ENCODE peak calls at places on chromosome 9, in ten cellular contexts. X is Caco-2, Q is astrocyte, U is ovary, O is bronchial epithelial cell, Z is heart right ventricle, E is GM06990, I is spleen, D is PC-9, R is brain microvascular endothelial cell. M is an unnamed sample.
A peak's percentile ranks its signal among the peaks of the same experiment; 100 is the strongest.

GRCh38 chr9:22508790-22509189 is 62.2 kb downstream of the DMRTA1 start:
- DNase-seq in X (no peak), Q (no peak), U (no peak), O (no peak), Z (no peak), E (no peak), I (no peak), D (no peak), R (no peak), M (no peak)

GRCh38 chr9:129482521-129483466 is 138.1 kb downstream of the C9orf50 start:
- DNase-seq in X (peak; percentile 84), Q (peak; percentile 77), U (peak; percentile 96), O (peak; percentile 52), Z (peak; percentile 84), E (no peak), I (peak; percentile 88), D (peak; percentile 69), R (peak; percentile 78), M (no peak)

GRCh38 chr9:123327697-123328100 is 28.3 kb upstream of the CRB2 start:
- DNase-seq in X (peak; percentile 56), Q (no peak), U (no peak), O (peak; percentile 83), Z (no peak), E (no peak), I (no peak), D (peak; percentile 95), R (no peak), M (no peak)

GRCh38 chr9:77392328-77392727 is 215.0 kb downstream of the VPS13A start:
- DNase-seq in X (no peak), Q (no peak), U (no peak), O (no peak), Z (no peak), E (no peak), I (no peak), D (no peak), R (no peak), M (no peak)

GRCh38 chr9:102728946-102729345 is 266.2 kb upstream of the CYLC2 start:
- DNase-seq in X (peak; percentile 17), Q (no peak), U (no peak), O (no peak), Z (no peak), E (no peak), I (peak; percentile 13), D (no peak), R (no peak), M (no peak)

GRCh38 chr9:111895996-111896941 is at the start of gene UGCG:
- DNase-seq in X (peak; percentile 94), Q (peak; percentile 79), U (peak; percentile 85), O (peak; percentile 75), Z (peak; percentile 92), E (peak; percentile 96), I (peak; percentile 98), D (peak; percentile 68), R (peak; percentile 81), M (peak; percentile 55)

GRCh38 chr9:117460743-117461142 is 45.9 kb upstream of the ASTN2 start:
- DNase-seq in X (no peak), Q (no peak), U (no peak), O (no peak), Z (no peak), E (no peak), I (no peak), D (no peak), R (no peak), M (no peak)

GRCh38 chr9:13942695-13943094 is 371.2 kb downstream of the NFIB start:
- DNase-seq in X (no peak), Q (peak; percentile 100), U (peak; percentile 41), O (peak; percentile 100), Z (no peak), E (no peak), I (no peak), D (peak; percentile 74), R (peak; percentile 99), M (peak; percentile 79)

GRCh38 chr9:96209407-96210031 is 92.5 kb downstream of the HSD17B3 start:
- DNase-seq in X (no peak), Q (peak; percentile 42), U (peak; percentile 45), O (peak; percentile 62), Z (no peak), E (no peak), I (no peak), D (no peak), R (peak; percentile 15), M (no peak)

GRCh38 chr9:82467478-82467877 is 478.9 kb downstream of the SPATA31D1 start:
- DNase-seq in X (no peak), Q (no peak), U (no peak), O (no peak), Z (no peak), E (no peak), I (no peak), D (no peak), R (no peak), M (no peak)

GRCh38 chr9:134420974-134421432 is 94.7 kb downstream of the RXRA start:
- DNase-seq in X (no peak), Q (no peak), U (peak; percentile 44), O (no peak), Z (no peak), E (no peak), I (no peak), D (no peak), R (no peak), M (no peak)

GRCh38 chr9:77996696-77997095 is 34.9 kb downstream of the GNAQ start:
- DNase-seq in X (no peak), Q (no peak), U (no peak), O (no peak), Z (no peak), E (no peak), I (no peak), D (no peak), R (no peak), M (no peak)

GRCh38 chr9:79257215-79257614 is 314.6 kb upstream of the TLE4 start:
- DNase-seq in X (no peak), Q (no peak), U (no peak), O (no peak), Z (no peak), E (no peak), I (no peak), D (no peak), R (no peak), M (no peak)

GRCh38 chr9:111118256-111118950 is 80.1 kb upstream of the LPAR1 start:
- DNase-seq in X (no peak), Q (peak; percentile 68), U (no peak), O (no peak), Z (no peak), E (no peak), I (no peak), D (no peak), R (peak; percentile 56), M (peak; percentile 39)

GRCh38 chr9:129069825-129070473 is 11.0 kb upstream of the DOLPP1 start:
- DNase-seq in X (no peak), Q (no peak), U (no peak), O (no peak), Z (no peak), E (no peak), I (no peak), D (peak; percentile 23), R (no peak), M (no peak)

GRCh38 chr9:97848237-97848581 is 4.8 kb upstream of the FOXE1 start:
- DNase-seq in X (no peak), Q (no peak), U (no peak), O (no peak), Z (no peak), E (no peak), I (no peak), D (no peak), R (no peak), M (no peak)
- H3K27me3 ChIP-seq in X (no peaks in the 10 kb centered on the region), Q (peaks cover 71% of the 10 kb centered on the region), U (peaks cover 2% of the 10 kb centered on the region), O (peaks cover 50% of the 10 kb centered on the region), Z (peaks cover 100% of the 10 kb centered on the region), E (peaks cover 8% of the 10 kb centered on the region), I (peaks cover 90% of the 10 kb centered on the region), D (no peaks in the 10 kb centered on the region), R (peaks cover 72% of the 10 kb centered on the region), M (peaks cover 71% of the 10 kb centered on the region)

GRCh38 chr9:32382582-32383320 is 1.7 kb upstream of the ACO1 start:
- DNase-seq in X (no peak), Q (no peak), U (no peak), O (no peak), Z (no peak), E (no peak), I (no peak), D (no peak), R (no peak), M (no peak)

GRCh38 chr9:32385885-32386283 is 1.4 kb downstream of the ACO1 start:
- DNase-seq in X (no peak), Q (no peak), U (no peak), O (no peak), Z (no peak), E (no peak), I (no peak), D (no peak), R (no peak), M (no peak)

GRCh38 chr9:32385135-32385884 is 867 bp downstream of the ACO1 start:
- DNase-seq in X (no peak), Q (no peak), U (no peak), O (peak; percentile 25), Z (no peak), E (no peak), I (no peak), D (no peak), R (no peak), M (no peak)

GRCh38 chr9:32384002-32384363 is 460 bp upstream of the ACO1 start:
- DNase-seq in X (no peak), Q (no peak), U (no peak), O (peak; percentile 15), Z (no peak), E (no peak), I (no peak), D (no peak), R (no peak), M (no peak)

GRCh38 chr9:32384364-32385134 is at the start of gene ACO1:
- DNase-seq in X (peak; percentile 96), Q (peak; percentile 65), U (peak; percentile 91), O (peak; percentile 46), Z (peak; percentile 94), E (peak; percentile 84), I (peak; percentile 96), D (peak; percentile 62), R (peak; percentile 62), M (peak; percentile 65)
- TF ChIP-seq CTCF in X (no peak), Q (no peak), U (no peak), O (no peak), Z (peak; percentile 40), E (no peak), I (peak; percentile 39), D (no peak), R (no peak), M (no peak)

GRCh38 chr9:126612329-126612812 is 1.4 kb upstream of the LMX1B start:
- DNase-seq in X (peak; percentile 48), Q (no peak), U (no peak), O (no peak), Z (no peak), E (no peak), I (no peak), D (no peak), R (no peak), M (no peak)
- H3K4me3 ChIP-seq in X (peak overlapping the region; percentile 65), Q (no peak overlapping the region), U (no peak overlapping the region), O (no peak overlapping the region), Z (peak overlapping the region; percentile 39), E (no peak overlapping the region), I (peak overlapping the region; percentile 15), D (no peak overlapping the region), R (no peak overlapping the region), M (no peak overlapping the region)

DNA sequence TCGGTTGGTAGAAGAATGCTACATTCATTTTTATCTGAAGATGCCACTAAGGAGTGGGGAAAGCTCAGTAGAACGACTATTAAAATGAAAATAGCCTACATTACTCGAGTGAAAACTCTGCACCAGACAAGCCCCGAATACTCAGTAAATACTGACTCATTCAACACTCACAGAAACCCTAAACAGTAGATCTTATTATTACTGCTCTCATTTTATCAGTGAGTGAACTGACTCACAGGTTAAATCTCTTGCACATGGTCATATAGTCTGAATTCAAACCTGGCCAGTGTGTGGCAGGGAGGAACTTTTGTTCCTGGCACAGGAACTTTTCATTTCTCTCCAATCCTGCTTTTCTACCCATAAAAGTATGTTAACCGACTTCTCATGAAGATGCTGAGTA is 9.6 kb upstream of the PAPPA start:
- DNase-seq in X (no peak), Q (peak; percentile 81), U (no peak), O (peak; percentile 91), Z (no peak), E (no peak), I (no peak), D (no peak), R (peak; percentile 55), M (no peak)
- H3K27me3 ChIP-seq in X (no peaks in the 10 kb centered on the region), Q (no peaks in the 10 kb centered on the region), U (no peaks in the 10 kb centered on the region), O (no peaks in the 10 kb centered on the region), Z (no peaks in the 10 kb centered on the region), E (no peaks in the 10 kb centered on the region), I (peaks cover 5% of the 10 kb centered on the region), D (no peaks in the 10 kb centered on the region), R (no peaks in the 10 kb centered on the region), M (no peaks in the 10 kb centered on the region)